ENCODE peak calls at places on chromosomes 11 and 22, in four cellular contexts. N is H1, K is H9, B is IMR-90. R is an unnamed sample.

GRCh38 chr11:196786-197731 is 4.2 kb downstream of the SCGB1C1 start:
- DNase-seq in N (peak; percentile 33), K (no peak), B (no peak), R (no peak)

GRCh38 chr11:130400793-130401483 is 27.5 kb downstream of the ADAMTS8 start:
- DNase-seq in N (no peak), K (no peak), B (peak; percentile 87), R (no peak)

GRCh38 chr11:3231851-3232744 is at the start of gene MRGPRE:
- DNase-seq in N (no peak), K (peak; percentile 39), B (no peak), R (no peak)

GRCh38 chr11:111748035-111748804 is 18.0 kb downstream of the PPP2R1B start:
- DNase-seq in N (no peak), K (no peak), B (no peak), R (no peak)

GRCh38 chr11:84793318-84793717 is 833.8 kb downstream of the DLG2 start:
- DNase-seq in N (no peak), K (no peak), B (no peak), R (no peak)

GRCh38 chr22:39500101-39500500 is 2.0 kb upstream of the MIEF1 start:
- DNase-seq in N (no peak), K (no peak), B (no peak), R (no peak)

GRCh38 chr22:45207981-45208664 is 32.6 kb downstream of the KIAA0930 start:
- DNase-seq in N (no peak), K (peak; percentile 25), B (peak; percentile 95), R (no peak)

GRCh38 chr11:64643258-64643881 is 52.4 kb downstream of the SLC22A12 start:
- DNase-seq in N (peak; percentile 73), K (peak; percentile 77), B (no peak), R (peak; percentile 81)

GRCh38 chr22:48980918-48981317 is 846.8 kb downstream of the BRD1 start:
- DNase-seq in N (no peak), K (peak; percentile 15), B (no peak), R (no peak)

GRCh38 chr11:2077061-2077802 is 62.0 kb downstream of the IGF2 start:
- DNase-seq in N (no peak), K (no peak), B (peak; percentile 65), R (no peak)

GRCh38 chr11:26483101-26483500 is 89.0 kb downstream of the MUC15 start:
- DNase-seq in N (no peak), K (no peak), B (no peak), R (no peak)

GRCh38 chr11:2293396-2294339 is 8.1 kb downstream of the C11orf21 start:
- DNase-seq in N (peak; percentile 45), K (peak; percentile 45), B (no peak), R (no peak)

GRCh38 chr11:107898270-107898669 is 30.0 kb upstream of the RAB39A start:
- DNase-seq in N (no peak), K (no peak), B (peak; percentile 63), R (peak; percentile 51)

GRCh38 chr11:34426766-34427170 is 12.0 kb upstream of the CAT start:
- DNase-seq in N (no peak), K (no peak), B (peak; percentile 71), R (no peak)

GRCh38 chr11:131724436-131724995 is 354.1 kb downstream of the NTM start:
- DNase-seq in N (no peak), K (no peak), B (no peak), R (no peak)

GRCh38 chr22:32475428-32476010 is 908 bp downstream of the FBXO7 start:
- DNase-seq in N (peak; percentile 45), K (peak; percentile 32), B (no peak), R (peak; percentile 49)

GRCh38 chr11:64600281-64600992 is 9.4 kb downstream of the SLC22A12 start:
- DNase-seq in N (no peak), K (no peak), B (no peak), R (no peak)

GRCh38 chr11:74620537-74620936 is 28.2 kb downstream of the POLD3 start:
- DNase-seq in N (no peak), K (no peak), B (no peak), R (no peak)

GRCh38 chr11:4576880-4577279 is 4.7 kb upstream of the OR52I2 start:
- DNase-seq in N (no peak), K (no peak), B (no peak), R (no peak)

GRCh38 chr22:26554956-26555355 is 35.0 kb downstream of the TPST2 start:
- DNase-seq in N (no peak), K (peak; percentile 66), B (no peak), R (peak; percentile 53)

GRCh38 chr11:123084454-123084853 is 22.5 kb upstream of the HSPA8 start:
- DNase-seq in N (no peak), K (no peak), B (no peak), R (no peak)

GRCh38 chr22:46084943-46085830 is 65.1 kb upstream of the PPARA start:
- DNase-seq in N (no peak), K (no peak), B (no peak), R (no peak)

GRCh38 chr11:123523539-123523938 is 93.5 kb downstream of the GRAMD1B start:
- DNase-seq in N (no peak), K (no peak), B (no peak), R (no peak)

GRCh38 chr11:89381094-89381493 is 110.1 kb downstream of the NOX4 start:
- DNase-seq in N (no peak), K (no peak), B (peak; percentile 98), R (peak; percentile 60)
- H2BK5ac ChIP-seq in N (no peak overlapping the region), K (no peak overlapping the region), B (peak overlapping the region; percentile 98), R (no peak overlapping the region)

GRCh38 chr11:32573228-32573627 is 10.4 kb upstream of the EIF3M start:
- DNase-seq in N (no peak), K (no peak), B (no peak), R (no peak)
- H3K23ac ChIP-seq in N (no peak overlapping the region), K (no peak overlapping the region), B (no peak overlapping the region), R (no peak overlapping the region)

GRCh38 chr22:44033287-44033686 is 9.2 kb downstream of the PARVB start:
- DNase-seq in N (no peak), K (no peak), B (no peak), R (no peak)
- H4K5ac ChIP-seq in N (no peak overlapping the region), K (no peak overlapping the region), B (no peak overlapping the region), R (no peak overlapping the region)

GRCh38 chr11:117924631-117925170 is 4.5 kb downstream of the TMPRSS13 start:
- DNase-seq in N (no peak), K (no peak), B (no peak), R (no peak)
- H2BK5ac ChIP-seq in N (no peak overlapping the region), K (no peak overlapping the region), B (no peak overlapping the region), R (no peak overlapping the region)

GRCh38 chr11:72686639-72687215 is 12.5 kb upstream of the PDE2A start:
- DNase-seq in N (no peak), K (no peak), B (peak; percentile 16), R (no peak)

GRCh38 chr11:72688486-72688885 is 14.3 kb upstream of the PDE2A start:
- DNase-seq in N (no peak), K (no peak), B (no peak), R (no peak)

GRCh38 chr11:72685560-72686480 is 11.6 kb upstream of the PDE2A start:
- DNase-seq in N (no peak), K (no peak), B (peak; percentile 19), R (no peak)

GRCh38 chr11:72688929-72689328 is 14.7 kb upstream of the PDE2A start:
- DNase-seq in N (no peak), K (no peak), B (no peak), R (no peak)

DNA sequence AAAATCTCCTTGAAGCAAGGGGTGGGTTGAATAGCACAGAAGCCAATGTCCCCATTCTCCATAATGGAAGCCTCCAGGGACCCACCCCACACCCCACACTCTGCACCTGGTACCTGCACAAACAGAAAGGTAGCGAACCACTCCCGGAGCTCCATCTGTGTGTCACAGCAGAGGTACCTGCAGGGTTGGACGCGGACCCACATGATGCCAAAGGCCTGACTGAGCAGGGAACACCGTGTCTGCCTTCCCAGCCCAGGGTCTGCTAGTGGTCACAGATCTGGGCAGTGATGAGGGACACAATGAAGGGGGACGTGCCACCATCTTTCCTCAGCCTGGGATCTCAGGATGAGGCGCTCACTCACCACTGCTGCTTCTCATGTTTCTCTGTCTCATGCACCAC is 13.1 kb upstream of the PDE2A start:
- DNase-seq in N (no peak), K (no peak), B (no peak), R (no peak)
- H3K23ac ChIP-seq in N (no peak overlapping the region), K (no peak overlapping the region), B (no peak overlapping the region), R (no peak overlapping the region)

GRCh38 chr11:13152736-13153541 is 124.7 kb upstream of the BMAL1 start:
- DNase-seq in N (no peak), K (no peak), B (peak; percentile 42), R (peak; percentile 28)
- H4K5ac ChIP-seq in N (no peak overlapping the region), K (no peak overlapping the region), B (no peak overlapping the region), R (no peak overlapping the region)

GRCh38 chr22:40594346-40594745 is 42.2 kb downstream of the MRTFA start:
- DNase-seq in N (no peak), K (no peak), B (no peak), R (peak; percentile 27)

GRCh38 chr22:40594924-40595323 is 41.6 kb downstream of the MRTFA start:
- DNase-seq in N (no peak), K (no peak), B (peak; percentile 32), R (peak; percentile 39)

GRCh38 chr22:40593460-40594273 is 42.9 kb downstream of the MRTFA start:
- DNase-seq in N (no peak), K (no peak), B (no peak), R (no peak)

GRCh38 chr22:40597541-40598453 is 38.7 kb downstream of the MRTFA start:
- DNase-seq in N (no peak), K (no peak), B (peak; percentile 41), R (peak; percentile 36)

DNA sequence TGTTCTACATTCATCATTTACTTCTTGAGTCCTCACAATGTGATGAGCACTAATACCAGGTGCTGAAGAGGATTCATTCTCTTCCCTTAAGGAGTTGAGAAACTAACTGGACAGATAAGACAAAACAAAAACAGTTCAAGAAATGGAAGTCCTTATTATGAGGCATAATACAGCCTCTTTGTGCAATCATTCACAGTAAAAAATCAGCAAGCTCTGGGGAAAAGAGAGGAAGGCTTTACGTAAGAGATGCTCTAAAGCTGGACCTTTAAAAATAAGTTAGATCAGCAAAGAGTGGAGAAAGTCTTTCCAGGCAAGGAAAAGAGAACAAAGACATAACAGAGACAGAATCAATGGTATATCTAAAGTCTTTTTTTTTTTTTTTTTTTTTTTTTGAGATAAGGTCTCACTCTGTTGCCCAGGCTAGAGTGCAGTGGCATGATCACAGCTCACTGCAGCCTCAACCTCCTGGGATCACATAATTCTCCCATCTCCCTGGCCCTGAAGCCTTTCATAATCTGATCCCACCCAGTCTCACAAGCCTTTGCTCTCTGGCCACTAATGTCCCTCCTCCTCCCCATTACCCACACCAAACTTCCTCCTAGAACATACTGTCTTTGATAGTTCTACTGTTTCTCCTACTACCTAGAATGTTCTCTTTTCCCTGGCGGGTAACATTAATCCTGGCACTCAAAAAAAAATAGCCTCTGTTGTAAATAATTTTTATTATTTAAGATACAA is 40.9 kb downstream of the MRTFA start:
- DNase-seq in N (no peak), K (no peak), B (no peak), R (no peak)
- H2BK5ac ChIP-seq in N (no peak overlapping the region), K (no peak overlapping the region), B (no peak overlapping the region), R (no peak overlapping the region)

R was measured in mesendoderm.